ENCODE peak calls at places on chromosomes 7 and 10, in four cellular contexts. H is foreskin fibroblast, P is astrocyte of the cerebellum, L is tibial artery. I is an unnamed sample.

GRCh38 chr7:132161231-132161915 is 414.9 kb downstream of the PLXNA4 start:
- DNase-seq in H (peak), P (no peak), L (no peak), I (no peak)

GRCh38 chr7:27096756-27097514 is 1.1 kb upstream of the HOXA1 start:
- DNase-seq in H (peak), P (no peak), L (no peak), I (no peak)

GRCh38 chr10:43574035-43574892 is at the start of gene ZNF239:
- DNase-seq in H (peak), P (peak), L (peak), I (peak)

GRCh38 chr10:6299234-6299633 is 96.5 kb downstream of the PFKFB3 start:
- DNase-seq in H (no peak), P (no peak), L (no peak), I (peak)

GRCh38 chr7:157482011-157482410 is 145.2 kb downstream of the DNAJB6 start:
- DNase-seq in H (no peak), P (no peak), L (no peak), I (no peak)

GRCh38 chr10:112296908-112297331 is 13.7 kb downstream of the TECTB start:
- DNase-seq in H (no peak), P (no peak), L (no peak), I (no peak)

GRCh38 chr10:8556321-8556720 is 501.8 kb downstream of the GATA3 start:
- DNase-seq in H (no peak), P (no peak), L (no peak), I (no peak)

GRCh38 chr10:95387383-95387782 is 96.6 kb upstream of the PDLIM1 start:
- DNase-seq in H (no peak), P (no peak), L (no peak), I (no peak)

GRCh38 chr10:86100581-86101061 is 266.0 kb downstream of the GRID1 start:
- DNase-seq in H (no peak), P (no peak), L (no peak), I (no peak)

GRCh38 chr7:98826400-98826799 is 43.4 kb downstream of the TMEM130 start:
- DNase-seq in H (no peak), P (no peak), L (no peak), I (no peak)

GRCh38 chr7:159108491-159108890 is 36.2 kb downstream of the VIPR2 start:
- DNase-seq in H (no peak), P (no peak), L (peak), I (no peak)

GRCh38 chr7:126574838-126575250 is 677.9 kb downstream of the GRM8 start:
- DNase-seq in H (no peak), P (peak), L (no peak), I (peak)

GRCh38 chr10:63576501-63576900 is 55.3 kb downstream of the REEP3 start:
- DNase-seq in H (no peak), P (no peak), L (no peak), I (no peak)

GRCh38 chr10:73648252-73648651 is 7.0 kb upstream of the MYOZ1 start:
- DNase-seq in H (no peak), P (no peak), L (no peak), I (no peak)

GRCh38 chr10:124083047-124083739 is 10.2 kb downstream of the CHST15 start:
- DNase-seq in H (no peak), P (no peak), L (no peak), I (no peak)

GRCh38 chr7:110775046-110775445 is 315.9 kb upstream of the LRRN3 start:
- DNase-seq in H (peak), P (no peak), L (no peak), I (no peak)

GRCh38 chr10:34854147-34854601 is 39.1 kb upstream of the PARD3 start:
- DNase-seq in H (peak), P (peak), L (no peak), I (no peak)

GRCh38 chr10:119597405-119598186 is 832 bp upstream of the TIAL1 start:
- DNase-seq in H (no peak), P (no peak), L (no peak), I (no peak)

GRCh38 chr7:5361446-5362155 is 62.0 kb downstream of the TNRC18 start:
- DNase-seq in H (no peak), P (no peak), L (no peak), I (no peak)

GRCh38 chr7:85000973-85001372 is 185.9 kb downstream of the SEMA3D start:
- DNase-seq in H (no peak), P (peak), L (no peak), I (no peak)

GRCh38 chr10:70494536-70494935 is 16.0 kb downstream of the PALD1 start:
- DNase-seq in H (no peak), P (no peak), L (no peak), I (no peak)

GRCh38 chr7:45126920-45127319 is 15.4 kb upstream of the TBRG4 start:
- DNase-seq in H (no peak), P (no peak), L (no peak), I (no peak)

GRCh38 chr7:63080406-63080805 is 918.2 kb upstream of the ZNF722 start:
- DNase-seq in H (no peak), P (no peak), L (no peak), I (no peak)

GRCh38 chr7:25860206-25860881 is 291.7 kb upstream of the NFE2L3 start:
- DNase-seq in H (peak), P (no peak), L (no peak), I (no peak)

GRCh38 chr7:137390076-137390475 is 46.5 kb upstream of the PTN start:
- DNase-seq in H (no peak), P (no peak), L (no peak), I (no peak)

GRCh38 chr10:120841522-120842189 is 9.5 kb upstream of the WDR11 start:
- DNase-seq in H (no peak), P (peak), L (no peak), I (no peak)

GRCh38 chr10:125152646-125153368 is 7.6 kb downstream of the CTBP2 start:
- DNase-seq in H (peak), P (no peak), L (peak), I (no peak)

GRCh38 chr10:124351481-124352220 is 67.1 kb downstream of the OAT start:
- DNase-seq in H (no peak), P (no peak), L (peak), I (no peak)

GRCh38 chr7:51351661-51352060 is 35.1 kb upstream of the COBL start:
- DNase-seq in H (no peak), P (no peak), L (no peak), I (no peak)

GRCh38 chr7:2564970-2565546 is 6.3 kb downstream of the IQCE start:
- DNase-seq in H (no peak), P (no peak), L (no peak), I (no peak)

GRCh38 chr7:2941201-2941859 is 97.2 kb upstream of the GNA12 start:
- DNase-seq in H (no peak), P (no peak), L (peak), I (no peak)

GRCh38 chr10:17354781-17355180 is 99.6 kb downstream of the ST8SIA6 start:
- DNase-seq in H (no peak), P (peak), L (no peak), I (no peak)

GRCh38 chr7:1596181-1597043 is 26.6 kb upstream of the PSMG3 start:
- DNase-seq in H (no peak), P (no peak), L (no peak), I (no peak)

GRCh38 chr10:101053516-101053915 is 8.3 kb upstream of the KAZALD1 start:
- DNase-seq in H (peak), P (no peak), L (no peak), I (no peak)

GRCh38 chr7:156651472-156651871 is 10.9 kb downstream of the RNF32 start:
- DNase-seq in H (no peak), P (no peak), L (no peak), I (no peak)

GRCh38 chr10:48690791-48691660 is 6.4 kb downstream of the WDFY4 start:
- DNase-seq in H (no peak), P (no peak), L (no peak), I (no peak)

GRCh38 chr7:29482056-29482455 is 81.6 kb upstream of the PRR15 start:
- DNase-seq in H (no peak), P (no peak), L (no peak), I (no peak)

GRCh38 chr7:94449151-94449725 is 54.5 kb downstream of the COL1A2 start:
- DNase-seq in H (no peak), P (no peak), L (no peak), I (peak)
- TF ChIP-seq CTCF in H (peak), P (peak), L (peak), I (peak)

DNA sequence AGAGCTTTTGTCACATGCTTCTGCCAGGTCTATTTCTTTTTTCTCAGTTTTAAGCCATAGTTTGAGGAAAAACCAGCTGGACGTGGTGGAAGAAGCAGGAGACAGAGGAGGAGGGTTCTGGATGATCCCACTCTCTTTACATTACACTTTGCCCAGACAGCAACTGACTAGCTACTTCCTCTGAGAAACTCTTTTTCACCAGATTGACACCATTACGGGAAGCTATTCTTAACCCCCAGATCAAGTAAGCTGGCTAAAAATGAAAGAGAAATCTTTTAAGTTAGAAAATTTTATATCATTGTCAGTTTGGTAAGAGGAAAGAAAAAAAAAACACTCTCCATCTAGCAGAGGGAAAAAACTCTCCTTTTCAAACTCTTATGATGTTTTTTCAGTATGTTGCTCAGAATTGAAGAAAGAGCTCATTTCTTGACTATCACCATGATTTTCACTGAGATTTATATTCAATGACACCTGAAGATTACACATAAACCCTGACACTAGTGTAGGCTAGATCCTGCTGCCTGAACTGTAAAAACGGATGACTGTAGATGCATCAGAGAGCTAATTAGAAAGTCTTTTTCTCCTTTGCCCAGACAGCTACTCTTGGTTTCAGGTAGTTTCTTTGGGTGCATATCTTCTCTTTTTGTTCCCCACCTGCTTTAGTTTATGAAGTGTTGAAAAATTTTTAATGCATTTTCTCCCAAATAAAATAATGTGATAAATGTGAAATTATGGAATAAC is 203.1 kb downstream of the TFEC start:
- DNase-seq in H (no peak), P (no peak), L (no peak), I (no peak)
- TF ChIP-seq CTCF in H (no peak), P (no peak), L (no peak), I (no peak)

DNA sequence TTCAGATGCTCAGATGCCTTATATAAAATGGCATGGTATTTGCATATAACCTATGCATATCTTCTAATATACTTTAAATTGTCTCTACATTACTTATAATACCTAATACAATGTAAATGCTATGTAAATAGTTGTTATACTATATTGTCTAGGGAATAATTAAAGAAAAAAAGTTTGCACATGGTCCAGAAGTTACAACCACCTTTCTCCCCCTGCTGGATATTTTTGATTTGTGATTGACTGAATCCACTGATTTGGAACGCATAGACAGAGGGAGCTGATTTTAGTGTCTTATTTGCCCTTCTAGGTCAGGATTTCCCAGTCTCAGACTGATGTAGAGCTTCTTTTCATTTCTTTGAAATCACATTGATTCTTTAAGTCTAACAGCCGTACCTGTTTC is 31.8 kb downstream of the MDFIC start:
- DNase-seq in H (no peak), P (no peak), L (no peak), I (no peak)
- TF ChIP-seq CTCF in H (peak), P (no peak), L (no peak), I (no peak)

DNA sequence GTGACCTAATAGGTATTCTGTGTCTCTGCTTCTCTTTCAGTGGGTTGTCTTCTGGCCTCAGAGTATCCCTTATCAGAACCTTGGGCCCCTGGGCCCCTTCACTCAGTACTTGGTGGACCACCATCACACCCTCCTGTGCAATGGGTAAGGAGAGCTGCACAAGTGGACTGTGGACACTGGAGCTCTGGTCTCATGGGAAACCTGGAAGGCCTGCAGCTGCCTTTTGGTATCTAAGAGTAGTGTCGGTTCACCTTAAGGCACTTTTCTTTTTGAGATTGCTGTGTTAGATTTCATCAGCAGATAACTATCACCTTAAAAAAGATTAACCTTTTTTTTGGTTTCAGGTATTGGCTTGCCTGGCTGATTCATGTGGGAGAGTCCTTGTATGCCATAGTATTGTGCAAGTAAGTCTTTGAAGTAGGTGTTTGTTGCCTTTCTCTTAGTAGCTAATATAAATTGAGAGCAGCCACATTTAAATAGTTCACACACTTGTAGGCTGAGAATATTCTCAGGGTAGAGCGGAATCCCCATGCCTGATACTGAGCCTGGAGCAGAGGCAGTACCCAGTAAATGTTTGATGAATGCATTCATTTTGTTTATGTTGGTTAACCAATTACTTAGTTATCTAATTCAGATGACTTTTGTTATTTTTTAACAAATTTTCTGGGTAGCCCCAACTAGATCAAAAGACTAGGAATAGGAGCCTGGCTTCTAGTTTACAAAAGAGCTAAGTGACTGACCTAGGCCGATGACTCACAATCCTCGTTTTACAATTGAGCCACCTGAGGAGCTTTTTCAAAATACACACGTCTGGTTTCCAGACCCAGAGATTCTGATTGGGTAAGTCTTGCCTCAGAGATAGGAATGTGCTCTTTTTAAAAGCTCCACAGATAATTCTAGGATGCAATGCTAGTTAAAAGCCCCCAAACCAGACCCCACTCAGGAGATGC is 3.6 kb downstream of the TMEM254 start:
- DNase-seq in H (no peak), P (no peak), L (no peak), I (no peak)
- TF ChIP-seq CTCF in H (no peak), P (no peak), L (no peak), I (no peak)

DNA sequence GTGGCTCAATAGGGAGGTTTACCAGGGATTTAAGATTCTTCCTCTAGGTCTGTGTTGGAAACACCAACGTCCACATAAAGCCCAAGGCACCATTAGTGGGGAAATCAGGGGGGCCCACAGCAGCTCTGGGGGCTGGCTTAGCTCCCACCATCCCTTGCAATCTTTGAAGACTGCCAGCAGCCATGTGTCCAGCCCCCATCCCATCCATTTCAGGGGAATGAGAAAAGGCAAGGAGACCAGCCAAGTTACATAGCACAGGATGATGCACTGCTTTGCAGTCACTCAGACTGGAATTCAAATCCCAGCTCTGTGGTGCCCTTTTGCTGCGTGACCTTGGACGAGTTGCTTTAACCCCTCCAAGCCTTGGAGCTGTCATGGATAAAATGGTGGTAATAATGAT is 108.9 kb upstream of the ZMIZ1 start:
- DNase-seq in H (no peak), P (no peak), L (no peak), I (no peak)
- TF ChIP-seq CTCF in H (no peak), P (no peak), L (no peak), I (no peak)

GRCh38 chr10:117723343-117723742 is 180.8 kb downstream of the EMX2 start:
- DNase-seq in H (no peak), P (no peak), L (no peak), I (no peak)
- TF ChIP-seq CTCF in H (no peak), P (no peak), L (no peak), I (no peak)

I was measured in kidney epithelial cell.